ENCODE peak calls at places on chromosomes 16 and 17, in four cellular contexts. K, L, A and Y are unnamed samples.

GRCh38 chr17:44906987-44907681 is 7.9 kb upstream of the EFTUD2 start:
- DNase-seq in K (peak), L (no peak), A (no peak), Y (no peak)

GRCh38 chr17:11996722-11997146 is 541 bp downstream of the ZNF18 start:
- DNase-seq in K (peak), L (peak), A (peak), Y (peak)

GRCh38 chr17:75615301-75615700 is 17.9 kb upstream of the SMIM5 start:
- DNase-seq in K (peak), L (no peak), A (no peak), Y (no peak)

GRCh38 chr16:31404353-31405064 is 11.4 kb downstream of the ITGAD start:
- DNase-seq in K (peak), L (no peak), A (no peak), Y (no peak)

GRCh38 chr17:67469208-67469980 is 92.3 kb downstream of the PITPNC1 start:
- DNase-seq in K (no peak), L (no peak), A (no peak), Y (peak)

GRCh38 chr16:68668266-68668665 is 23.2 kb downstream of the CDH3 start:
- DNase-seq in K (no peak), L (no peak), A (peak), Y (peak)

GRCh38 chr16:51035110-51035498 is 116.0 kb downstream of the SALL1 start:
- DNase-seq in K (no peak), L (no peak), A (no peak), Y (no peak)

GRCh38 chr17:39064814-39065213 is 86.6 kb downstream of the PLXDC1 start:
- DNase-seq in K (no peak), L (no peak), A (no peak), Y (no peak)

GRCh38 chr17:57889892-57890856 is 40.3 kb upstream of the MRPS23 start:
- DNase-seq in K (no peak), L (no peak), A (no peak), Y (no peak)

GRCh38 chr17:63436523-63437110 is 9.5 kb downstream of the CYB561 start:
- DNase-seq in K (peak), L (no peak), A (no peak), Y (no peak)

GRCh38 chr16:2238396-2239230 is 2.4 kb downstream of the DNASE1L2 start:
- DNase-seq in K (no peak), L (no peak), A (no peak), Y (no peak)

GRCh38 chr16:51523400-51523799 is 372.3 kb upstream of the SALL1 start:
- DNase-seq in K (no peak), L (no peak), A (no peak), Y (no peak)

GRCh38 chr17:1112875-1113274 is 66.9 kb downstream of the ABR start:
- DNase-seq in K (peak), L (no peak), A (no peak), Y (no peak)

GRCh38 chr17:57999496-58000017 is 7.5 kb downstream of the SRSF1 start:
- DNase-seq in K (peak), L (no peak), A (peak), Y (no peak)

GRCh38 chr17:57370051-57370581 is 113.8 kb downstream of the MSI2 start:
- DNase-seq in K (peak), L (no peak), A (no peak), Y (no peak)

GRCh38 chr17:81515530-81516041 is 3.0 kb upstream of the ACTG1 start:
- DNase-seq in K (no peak), L (no peak), A (no peak), Y (no peak)

GRCh38 chr16:85798901-85799496 is 345 bp downstream of the EMC8 start:
- DNase-seq in K (peak), L (peak), A (no peak), Y (peak)

GRCh38 chr16:66085651-66086050 is 280.8 kb upstream of the CDH5 start:
- DNase-seq in K (no peak), L (no peak), A (no peak), Y (no peak)

GRCh38 chr16:51129105-51129504 is 22.0 kb downstream of the SALL1 start:
- DNase-seq in K (no peak), L (no peak), A (no peak), Y (no peak)

GRCh38 chr17:75524971-75525805 is at the start of gene LLGL2:
- DNase-seq in K (peak), L (peak), A (no peak), Y (peak)

GRCh38 chr16:1012135-1012534 is 30.6 kb downstream of the SOX8 start:
- DNase-seq in K (no peak), L (no peak), A (no peak), Y (no peak)

GRCh38 chr16:47694543-47694942 is 233.4 kb downstream of the PHKB start:
- DNase-seq in K (no peak), L (no peak), A (no peak), Y (no peak)

GRCh38 chr16:3094289-3095027 is 4.6 kb downstream of the ZSCAN10 start:
- DNase-seq in K (peak), L (no peak), A (no peak), Y (peak)

GRCh38 chr17:43667506-43668438 is 6.0 kb upstream of the MEOX1 start:
- DNase-seq in K (no peak), L (no peak), A (no peak), Y (no peak)

GRCh38 chr16:75452464-75453190 is 11.9 kb downstream of the TMEM170A start:
- DNase-seq in K (peak), L (no peak), A (no peak), Y (no peak)

GRCh38 chr17:76812968-76813367 is 55.2 kb upstream of the MGAT5B start:
- DNase-seq in K (no peak), L (no peak), A (no peak), Y (no peak)

GRCh38 chr16:1779741-1780676 is 2.4 kb downstream of the SPSB3 start:
- DNase-seq in K (no peak), L (no peak), A (no peak), Y (no peak)

GRCh38 chr17:79919164-79919585 is 79.9 kb upstream of the CBX4 start:
- DNase-seq in K (no peak), L (no peak), A (no peak), Y (no peak)

GRCh38 chr17:17822189-17822978 is 14.4 kb downstream of the SREBF1 start:
- DNase-seq in K (peak), L (no peak), A (no peak), Y (no peak)

DNA sequence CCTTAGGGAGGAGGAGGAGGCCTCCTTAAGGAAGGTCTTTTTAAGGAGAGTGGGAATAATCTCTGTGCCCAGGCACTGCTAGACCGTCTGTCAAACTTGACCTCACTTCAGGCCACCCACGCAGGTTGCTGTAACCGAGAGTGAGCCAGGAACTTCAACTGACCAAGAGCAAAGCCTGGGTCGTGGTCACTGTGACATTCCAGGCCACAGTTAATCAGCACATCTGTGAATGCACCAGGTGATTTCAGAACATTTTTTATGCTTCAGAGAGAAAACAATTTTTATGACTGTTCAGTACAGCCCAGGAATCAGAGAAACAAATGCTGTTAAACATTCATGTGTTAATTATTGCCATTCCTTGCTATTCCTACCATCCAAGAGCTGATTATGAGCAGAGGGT is 226.6 kb upstream of the ASIC2 start:
- DNase-seq in K (peak), L (no peak), A (no peak), Y (no peak)
- TF ChIP-seq SPI1 in K (no peak), L (no peak), A (no peak), Y (no peak)

GRCh38 chr16:81127051-81127450 is 30.9 kb upstream of the GCSH start:
- DNase-seq in K (no peak), L (no peak), A (no peak), Y (no peak)
- TF ChIP-seq SPI1 in K (no peak), L (no peak), A (no peak), Y (no peak)

DNA sequence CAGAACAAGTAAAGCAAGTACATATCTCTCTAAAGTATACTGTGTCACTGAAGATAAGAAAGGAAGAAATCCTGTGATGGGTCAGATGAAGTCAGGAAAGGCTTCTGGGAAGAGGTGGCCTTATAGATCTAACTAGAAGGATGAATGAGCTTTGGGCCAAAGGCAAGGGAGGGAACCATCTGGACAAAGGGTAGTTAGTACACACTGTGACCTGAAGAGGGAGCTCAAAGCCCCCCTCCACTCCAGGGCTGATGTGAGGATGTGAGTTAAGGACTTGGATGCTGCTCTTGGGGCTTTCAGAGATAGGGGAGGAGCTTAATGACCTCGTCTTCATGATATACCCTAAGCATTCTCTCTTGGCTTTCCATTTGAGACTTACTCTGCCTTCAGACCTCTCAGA is 185.3 kb upstream of the CACNG3 start:
- DNase-seq in K (peak), L (peak), A (peak), Y (peak)
- TF ChIP-seq SPI1 in K (no peak), L (no peak), A (no peak), Y (no peak)

DNA sequence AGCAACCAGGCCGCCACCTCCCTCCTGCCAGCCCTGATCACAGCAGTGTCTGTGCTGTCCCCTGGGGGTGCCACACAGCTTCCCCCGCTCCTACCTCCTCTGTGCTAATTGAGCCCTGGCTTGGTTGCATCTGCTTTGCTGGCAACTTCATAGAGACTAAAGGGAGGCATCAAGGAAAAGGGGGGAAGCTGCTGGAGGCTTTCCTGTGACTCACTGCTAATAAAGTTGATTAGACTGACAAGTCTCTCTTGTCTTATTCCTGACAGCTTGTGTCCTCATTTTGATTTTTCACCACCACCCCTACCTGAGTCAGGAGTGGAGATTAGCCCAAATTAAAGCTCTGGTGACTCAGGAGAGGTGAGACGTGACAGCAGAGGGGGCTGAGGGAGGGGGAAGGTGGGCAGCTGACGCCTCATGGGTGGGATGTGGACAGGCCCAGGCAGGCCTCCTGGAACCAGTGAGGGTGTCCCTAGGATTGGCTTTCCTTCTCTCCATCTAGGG is 310.0 kb downstream of the CBLN1 start:
- DNase-seq in K (no peak), L (no peak), A (no peak), Y (no peak)
- TF ChIP-seq SPI1 in K (no peak), L (no peak), A (no peak), Y (no peak)

GRCh38 chr16:15950167-15950854 is 895 bp downstream of the ABCC1 start:
- DNase-seq in K (peak), L (no peak), A (no peak), Y (no peak)
- TF ChIP-seq SPI1 in K (no peak), L (no peak), A (no peak), Y (no peak)

GRCh38 chr17:56320443-56320842 is 167.2 kb downstream of the ANKFN1 start:
- DNase-seq in K (no peak), L (no peak), A (no peak), Y (no peak)
- TF ChIP-seq SPI1 in K (no peak), L (no peak), A (no peak), Y (no peak)

DNA sequence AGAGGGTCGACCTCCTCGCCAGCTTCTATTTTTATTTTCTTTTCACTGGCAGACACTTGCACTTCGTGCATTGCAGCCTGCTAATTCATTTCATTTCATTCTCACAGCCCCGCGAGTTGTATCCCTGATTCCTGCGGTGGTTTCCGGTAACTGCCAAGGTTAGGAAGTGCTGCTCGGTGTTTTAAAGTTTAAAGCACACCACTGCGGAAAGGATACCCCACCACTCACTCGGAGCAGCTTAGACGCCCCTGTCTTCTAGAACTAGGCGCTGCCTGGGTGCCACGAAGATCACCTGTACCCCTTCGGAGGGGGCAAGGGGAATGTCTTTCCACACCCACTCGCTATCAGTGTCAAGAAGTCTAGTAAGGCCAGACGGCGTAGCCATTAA is 513 bp downstream of the CNEP1R1 start:
- DNase-seq in K (peak), L (peak), A (no peak), Y (peak)
- TF ChIP-seq SPI1 in K (no peak), L (no peak), A (no peak), Y (no peak)